ENCODE peak calls at places on chromosome 17, in five cellular contexts. O is psoas muscle, N is dorsolateral prefrontal cortex, U is keratinocyte, Z is uterus. P is an unnamed sample. For H3K27me3, the result is how much of the 10 kb centered on the place peaks cover.

GRCh38 chr17:74526681-74527080 is 4.6 kb downstream of the CD300LB start:
- DNase-seq in O (no peak), N (no peak), U (no peak), Z (no peak), P (no peak)

GRCh38 chr17:59121901-59122480 is 15.3 kb upstream of the TRIM37 start:
- DNase-seq in O (no peak), N (no peak), U (no peak), Z (no peak), P (no peak)

GRCh38 chr17:2963332-2964027 is 99.9 kb downstream of the OR1D5 start:
- DNase-seq in O (no peak), N (no peak), U (no peak), Z (no peak), P (peak)

GRCh38 chr17:14753383-14753782 is 452.5 kb downstream of the HS3ST3B1 start:
- DNase-seq in O (no peak), N (no peak), U (no peak), Z (no peak), P (no peak)

GRCh38 chr17:8887834-8888703 is 20.6 kb upstream of the PIK3R6 start:
- DNase-seq in O (no peak), N (no peak), U (no peak), Z (no peak), P (peak)

GRCh38 chr17:81090361-81091133 is 55.6 kb downstream of the BAIAP2 start:
- DNase-seq in O (peak), N (no peak), U (peak), Z (no peak), P (peak)

GRCh38 chr17:36545093-36545464 is 360 bp downstream of the GGNBP2 start:
- DNase-seq in O (no peak), N (no peak), U (no peak), Z (no peak), P (no peak)

GRCh38 chr17:78253946-78254672 is 22.7 kb downstream of the TMEM235 start:
- DNase-seq in O (peak), N (peak), U (peak), Z (peak), P (peak)

GRCh38 chr17:82241183-82241925 is 12.5 kb downstream of the SLC16A3 start:
- DNase-seq in O (peak), N (peak), U (no peak), Z (peak), P (peak)

GRCh38 chr17:63947711-63948330 is 15.7 kb upstream of the CD79B start:
- DNase-seq in O (no peak), N (no peak), U (no peak), Z (no peak), P (no peak)

GRCh38 chr17:64107517-64108235 is 22.3 kb downstream of the ERN1 start:
- DNase-seq in O (no peak), N (no peak), U (no peak), Z (no peak), P (no peak)

GRCh38 chr17:171871-172270 is 9.6 kb downstream of the DOC2B start:
- DNase-seq in O (peak), N (no peak), U (no peak), Z (no peak), P (no peak)

GRCh38 chr17:15951368-15952047 is 6.6 kb downstream of the ADORA2B start:
- DNase-seq in O (no peak), N (no peak), U (no peak), Z (no peak), P (no peak)

GRCh38 chr17:489758-490329 is 137.2 kb upstream of the RPH3AL start:
- DNase-seq in O (peak), N (no peak), U (no peak), Z (no peak), P (peak)

GRCh38 chr17:78915872-78916632 is 9.1 kb downstream of the TIMP2 start:
- DNase-seq in O (peak), N (no peak), U (no peak), Z (peak), P (peak)

GRCh38 chr17:49515196-49515770 is 20.2 kb downstream of the NGFR start:
- DNase-seq in O (peak), N (peak), U (no peak), Z (peak), P (peak)

GRCh38 chr17:29345066-29345465 is 45.1 kb upstream of the TAOK1 start:
- DNase-seq in O (no peak), N (no peak), U (no peak), Z (no peak), P (no peak)

GRCh38 chr17:10790491-10791401 is 13.2 kb downstream of the TMEM238L start:
- DNase-seq in O (no peak), N (no peak), U (peak), Z (no peak), P (peak)

DNA sequence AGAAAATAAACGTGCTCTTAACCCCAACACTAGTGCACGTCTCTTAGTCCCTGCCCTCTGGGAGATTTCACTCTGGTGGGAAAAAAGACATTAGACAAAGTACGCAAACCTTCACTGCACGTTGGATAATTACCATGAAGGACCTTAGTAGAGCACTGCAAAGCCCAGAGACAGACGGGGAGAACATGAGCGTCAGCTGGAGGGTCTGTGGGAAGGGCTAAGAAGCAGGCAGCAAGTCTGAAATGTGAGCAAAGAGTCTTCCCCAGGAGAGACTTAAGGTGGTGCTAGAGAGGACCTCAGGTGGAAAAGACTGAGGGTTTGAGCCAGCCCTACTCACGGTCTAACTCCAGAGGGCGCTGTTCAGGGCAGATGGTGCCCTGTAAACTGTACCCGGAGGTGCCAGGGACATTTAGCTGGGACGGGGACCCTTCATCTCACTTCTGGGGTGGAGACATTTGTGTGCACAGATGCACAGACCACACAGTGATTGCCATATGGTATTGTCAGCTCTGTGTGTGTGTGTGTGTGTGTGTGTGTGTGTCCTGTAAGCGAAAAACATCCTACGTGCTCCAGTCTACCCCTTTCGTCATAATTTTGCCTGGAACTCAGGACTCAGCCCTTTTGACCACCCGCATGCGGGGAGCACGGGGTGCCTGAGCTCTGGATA is 9.9 kb upstream of the STAC2 start:
- DNase-seq in O (no peak), N (peak), U (no peak), Z (no peak), P (no peak)
- TF ChIP-seq CTCF in O (peak), N (peak), U (peak), Z (no peak), P (peak)

DNA sequence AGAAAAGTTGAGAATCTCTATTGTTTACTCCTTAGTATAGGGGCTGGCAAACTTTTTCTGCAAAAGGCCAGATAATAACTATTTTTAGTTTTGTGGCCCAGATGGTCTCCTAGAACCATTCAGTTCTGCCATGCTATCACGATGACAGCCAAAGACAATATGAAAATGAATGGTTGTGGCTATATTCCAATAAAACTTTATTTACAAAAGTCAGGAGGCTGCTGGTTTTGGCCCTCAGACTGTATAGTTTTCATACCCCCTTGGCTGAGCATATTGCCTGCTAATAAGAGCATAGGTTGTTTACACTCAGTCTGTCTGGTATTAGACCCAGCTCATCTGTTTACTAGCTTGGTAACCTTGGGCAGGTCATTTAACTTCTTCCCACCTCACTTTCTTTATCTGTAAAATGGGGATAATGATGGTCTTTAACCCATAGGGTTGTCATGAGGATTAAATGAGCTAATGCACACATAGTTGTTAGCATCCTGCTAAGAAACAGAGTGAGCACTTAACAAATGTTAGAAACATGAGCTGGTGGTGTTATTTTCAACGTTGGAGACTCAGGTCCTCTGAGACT is 156.3 kb downstream of the MSI2 start:
- DNase-seq in O (no peak), N (no peak), U (no peak), Z (no peak), P (no peak)
- H3K27ac ChIP-seq in O (no peak), N (no peak), U (no peak), Z (no peak), P (no peak)

DNA sequence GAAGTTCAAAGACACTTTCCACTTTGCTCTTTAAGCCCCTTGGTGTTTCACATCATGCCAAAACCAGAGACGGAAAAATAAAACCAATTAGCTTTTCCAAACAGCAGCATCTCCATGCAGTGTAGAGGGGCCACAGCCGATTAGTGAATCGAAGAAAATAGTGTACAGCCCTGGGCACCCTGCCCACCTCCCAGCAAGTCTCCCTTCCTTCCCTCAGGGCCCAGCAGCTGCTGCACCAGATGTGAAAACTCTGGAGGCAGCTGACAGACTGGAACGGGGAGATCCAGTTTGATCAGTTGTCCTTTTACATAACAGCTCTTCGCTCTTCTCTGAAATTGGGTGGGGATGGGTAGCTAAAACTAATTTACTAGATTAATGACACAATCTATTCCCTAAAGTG is 19.3 kb downstream of the TMEM11 start:
- DNase-seq in O (peak), N (no peak), U (no peak), Z (peak), P (peak)
- H3K27me3 ChIP-seq in O (under half), N (under half), U (under half), Z (under half), P (under half)

DNA sequence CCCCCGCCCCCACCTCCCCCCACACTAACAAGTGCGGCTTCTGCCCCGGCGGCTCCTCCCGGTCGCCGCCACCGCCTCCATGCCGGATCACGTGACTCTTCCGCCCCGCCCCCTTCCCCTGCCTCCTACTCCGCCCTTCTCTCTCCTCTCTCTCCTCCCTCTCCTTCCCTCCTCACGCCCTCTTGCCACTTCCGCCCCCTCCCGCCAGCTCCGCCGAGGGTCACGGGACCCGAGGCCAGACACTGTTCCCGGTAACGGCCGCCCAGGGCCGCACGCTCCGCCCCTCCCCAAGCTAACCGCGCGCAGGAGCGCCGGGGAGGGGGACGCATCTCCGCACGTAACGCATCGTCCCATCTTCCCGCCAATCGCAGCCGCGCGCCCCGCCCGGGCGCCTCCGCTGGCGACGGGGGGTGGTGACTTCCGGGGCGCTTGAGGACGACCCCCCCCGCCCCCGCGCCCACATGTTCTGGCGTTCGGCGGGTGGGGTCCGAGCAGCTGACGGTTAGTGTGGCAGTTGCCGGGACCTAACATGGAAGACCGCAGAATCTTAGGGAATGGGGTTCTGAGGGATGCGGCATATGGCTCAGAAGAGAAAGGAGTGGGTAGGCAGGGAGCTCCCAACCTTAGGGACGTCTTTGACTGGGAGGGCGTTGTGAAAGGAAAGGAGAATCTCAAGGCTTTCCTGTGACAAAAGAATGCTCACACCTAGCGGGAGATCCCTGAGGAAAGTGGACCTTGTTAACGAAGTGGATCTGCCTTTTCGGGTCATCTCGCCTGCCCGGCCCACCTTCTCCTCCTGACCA is at the start of gene USP32:
- DNase-seq in O (peak), N (peak), U (peak), Z (peak), P (peak)
- TF ChIP-seq CTCF in O (peak), N (no peak), U (peak), Z (peak), P (peak)

GRCh38 chr17:35371934-35372333 is 1.5 kb downstream of the SLFN11 start:
- DNase-seq in O (no peak), N (no peak), U (no peak), Z (no peak), P (no peak)

GRCh38 chr17:35373532-35373983 is at the start of gene SLFN11:
- DNase-seq in O (peak), N (peak), U (no peak), Z (peak), P (peak)

GRCh38 chr17:35373984-35374765 is 754 bp upstream of the SLFN11 start:
- DNase-seq in O (peak), N (no peak), U (no peak), Z (peak), P (peak)

GRCh38 chr17:35372846-35373531 is 432 bp downstream of the SLFN11 start:
- DNase-seq in O (peak), N (no peak), U (no peak), Z (no peak), P (no peak)

GRCh38 chr17:35368086-35368824 is 5.2 kb downstream of the SLFN11 start:
- DNase-seq in O (no peak), N (no peak), U (no peak), Z (no peak), P (no peak)
- H3K27ac ChIP-seq in O (no peak), N (no peak), U (no peak), Z (no peak), P (no peak)

DNA sequence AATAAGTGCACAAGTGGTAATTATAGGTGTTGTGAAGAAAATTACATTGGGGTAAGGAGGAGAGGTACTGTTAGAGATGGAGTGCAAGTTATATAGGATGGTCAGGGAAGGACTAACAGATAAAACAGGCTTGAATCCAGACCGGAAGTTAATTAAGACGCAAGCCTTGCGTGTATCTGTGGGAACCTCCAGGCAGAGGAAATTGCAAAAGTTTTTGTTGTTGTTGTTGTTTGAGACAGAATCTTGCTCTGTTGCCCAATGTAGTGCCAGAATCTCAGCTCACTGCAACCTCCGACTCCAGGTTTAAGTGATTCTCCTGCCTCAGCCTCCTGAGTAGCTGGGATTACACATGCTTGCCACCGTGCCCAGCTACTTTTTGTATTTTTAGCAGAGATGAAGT is 2.4 kb upstream of the ZNF18 start:
- DNase-seq in O (no peak), N (no peak), U (no peak), Z (no peak), P (no peak)
- H3K27me3 ChIP-seq in O (under half), N (under half), U (under half), Z (under half), P (under half)

DNA sequence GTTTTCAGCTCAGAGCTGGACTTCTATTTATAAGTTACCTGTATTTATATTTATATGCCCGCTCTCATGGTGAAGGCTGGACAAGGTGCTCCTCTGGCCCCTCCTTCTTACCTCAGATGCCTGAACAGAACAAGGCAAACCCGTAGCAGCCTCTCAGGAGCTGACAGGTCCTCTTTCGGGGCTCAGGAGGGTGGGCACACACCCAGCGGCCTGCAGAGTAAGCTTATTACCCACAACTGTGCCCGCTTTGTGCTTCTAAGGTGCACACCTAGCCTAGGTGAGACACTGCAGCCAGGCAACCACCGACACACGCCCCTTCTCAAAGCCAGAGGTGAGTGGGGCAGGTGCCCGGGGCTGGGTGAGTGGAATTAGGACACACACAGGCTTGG is 5.3 kb downstream of the NKIRAS2 start:
- DNase-seq in O (no peak), N (no peak), U (no peak), Z (no peak), P (no peak)
- TF ChIP-seq CTCF in O (no peak), N (no peak), U (no peak), Z (no peak), P (no peak)

DNA sequence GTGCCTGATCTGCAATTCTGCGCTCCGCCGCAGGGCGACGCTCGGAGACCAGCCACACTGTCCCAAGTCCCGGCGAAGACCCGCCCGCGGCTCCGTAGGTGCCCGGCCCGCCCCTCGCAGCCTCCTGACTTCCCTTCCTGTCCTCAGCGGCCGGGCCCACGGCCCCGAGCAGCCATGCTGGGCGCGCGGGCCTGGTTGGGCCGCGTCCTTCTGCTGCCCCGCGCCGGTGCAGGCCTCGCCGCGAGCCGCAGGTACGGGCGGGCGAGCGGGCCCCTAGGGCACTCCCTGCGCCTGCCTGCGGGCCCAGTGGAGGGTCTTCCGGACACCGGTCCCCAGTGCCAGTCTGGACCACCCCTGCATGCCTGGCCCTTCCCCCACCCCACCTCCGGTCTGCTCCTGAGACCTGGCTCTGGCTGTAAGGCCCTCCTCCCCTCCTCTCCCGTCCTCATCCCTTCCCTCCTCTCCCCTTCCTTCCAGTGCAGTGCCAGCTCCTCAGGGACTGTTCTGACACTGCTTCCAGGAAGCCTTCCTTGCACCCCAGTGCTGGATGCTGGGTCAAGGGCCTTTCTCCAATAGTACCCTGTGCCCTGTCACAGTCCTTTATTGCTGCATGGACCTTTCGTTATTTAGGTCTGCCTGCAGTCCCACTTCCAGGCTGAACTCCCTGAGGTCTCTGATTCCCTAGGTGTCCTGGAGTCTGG is at the start of gene SPATA20:
- DNase-seq in O (peak), N (peak), U (peak), Z (peak), P (peak)
- H3K27ac ChIP-seq in O (peak), N (peak), U (peak), Z (peak), P (peak)

P was measured in adrenal gland.